ENCODE peak calls at places on chromosomes 7 and 10, in eight cellular contexts. V is suprapubic skin, P is ovary, K is prostate gland, L is tibial nerve, W is testis, A is spleen, E is thyroid gland. Q is an unnamed sample.

GRCh38 chr10:27513451-27514191 is 9.5 kb downstream of the RAB18 start:
- DNase-seq in V (no peak), P (no peak), K (no peak), L (no peak), W (no peak), A (no peak), E (peak; percentile 16), Q (no peak)

GRCh38 chr7:124762611-124763143 is 2.9 kb downstream of the GPR37 start:
- DNase-seq in V (no peak), P (no peak), K (no peak), L (no peak), W (no peak), A (no peak), E (no peak), Q (no peak)

GRCh38 chr10:112741830-112742402 is 208.1 kb upstream of the TCF7L2 start:
- DNase-seq in V (no peak), P (no peak), K (peak; percentile 24), L (no peak), W (no peak), A (no peak), E (no peak), Q (no peak)

GRCh38 chr7:123367508-123368122 is 166.8 kb downstream of the IQUB start:
- DNase-seq in V (no peak), P (no peak), K (no peak), L (no peak), W (peak; percentile 47), A (no peak), E (peak; percentile 11), Q (peak; percentile 18)

GRCh38 chr10:32077896-32078295 is 21.7 kb upstream of the KIF5B start:
- DNase-seq in V (peak; percentile 80), P (no peak), K (no peak), L (no peak), W (no peak), A (no peak), E (no peak), Q (peak; percentile 80)

GRCh38 chr10:95290801-95291633 is at the start of gene PDLIM1:
- DNase-seq in V (peak; percentile 86), P (peak; percentile 59), K (peak; percentile 60), L (no peak), W (peak; percentile 22), A (peak; percentile 95), E (peak; percentile 81), Q (peak; percentile 47)

GRCh38 chr7:47932466-47933037 is 15.7 kb downstream of the PKD1L1 start:
- DNase-seq in V (no peak), P (no peak), K (no peak), L (no peak), W (no peak), A (no peak), E (no peak), Q (no peak)

GRCh38 chr7:41870017-41870416 is 167.1 kb upstream of the INHBA start:
- DNase-seq in V (no peak), P (no peak), K (no peak), L (no peak), W (no peak), A (no peak), E (no peak), Q (no peak)

GRCh38 chr10:96585726-96586418 is 940 bp downstream of the TM9SF3 start:
- DNase-seq in V (no peak), P (no peak), K (peak; percentile 51), L (no peak), W (no peak), A (no peak), E (no peak), Q (no peak)

GRCh38 chr7:24576171-24577052 is 3.2 kb downstream of the PALS2 start:
- DNase-seq in V (no peak), P (no peak), K (peak; percentile 69), L (no peak), W (peak; percentile 29), A (no peak), E (peak; percentile 13), Q (no peak)

GRCh38 chr7:77975672-77976480 is 177.3 kb downstream of the PHTF2 start:
- DNase-seq in V (no peak), P (no peak), K (no peak), L (no peak), W (no peak), A (no peak), E (no peak), Q (no peak)

GRCh38 chr10:88318803-88319202 is 264.3 kb downstream of the RNLS start:
- DNase-seq in V (no peak), P (no peak), K (no peak), L (no peak), W (no peak), A (no peak), E (no peak), Q (no peak)

GRCh38 chr10:124308811-124309210 is 109.9 kb downstream of the OAT start:
- DNase-seq in V (peak; percentile 34), P (peak; percentile 7), K (no peak), L (no peak), W (no peak), A (no peak), E (no peak), Q (no peak)

GRCh38 chr7:77580762-77581350 is 43.8 kb downstream of the PTPN12 start:
- DNase-seq in V (no peak), P (no peak), K (no peak), L (no peak), W (no peak), A (no peak), E (no peak), Q (no peak)

GRCh38 chr10:99993994-99994689 is 15.6 kb downstream of the DNMBP start:
- DNase-seq in V (peak; percentile 83), P (no peak), K (no peak), L (peak; percentile 71), W (peak; percentile 71), A (peak; percentile 88), E (peak; percentile 16), Q (peak; percentile 73)

GRCh38 chr10:128615154-128615553 is 488.9 kb upstream of the MKI67 start:
- DNase-seq in V (no peak), P (no peak), K (no peak), L (no peak), W (no peak), A (no peak), E (no peak), Q (no peak)

GRCh38 chr7:151830121-151830815 is 46.6 kb downstream of the PRKAG2 start:
- DNase-seq in V (no peak), P (no peak), K (no peak), L (no peak), W (no peak), A (no peak), E (no peak), Q (no peak)

GRCh38 chr7:38178695-38179344 is 775 bp downstream of the STARD3NL start:
- DNase-seq in V (no peak), P (no peak), K (no peak), L (no peak), W (no peak), A (no peak), E (no peak), Q (no peak)

GRCh38 chr7:68613405-68613804 is 984.9 kb upstream of the AUTS2 start:
- DNase-seq in V (no peak), P (no peak), K (no peak), L (no peak), W (no peak), A (no peak), E (peak; percentile 4), Q (no peak)

GRCh38 chr10:100731603-100732596 is 13.5 kb upstream of the PAX2 start:
- DNase-seq in V (no peak), P (no peak), K (no peak), L (no peak), W (no peak), A (peak; percentile 32), E (no peak), Q (no peak)

GRCh38 chr10:79425074-79425532 is 20.3 kb downstream of the ZCCHC24 start:
- DNase-seq in V (no peak), P (no peak), K (no peak), L (no peak), W (no peak), A (peak; percentile 54), E (no peak), Q (no peak)
- H3K27ac ChIP-seq in V (no peak overlapping the region), P (no peak overlapping the region), K (peak overlapping the region; percentile 65), L (peak overlapping the region; percentile 83), W (peak overlapping the region; percentile 58), A (no peak overlapping the region), E (peak overlapping the region; percentile 46), Q (no peak overlapping the region)

GRCh38 chr10:110326351-110327032 is 21.8 kb upstream of the SMNDC1 start:
- DNase-seq in V (no peak), P (no peak), K (no peak), L (no peak), W (no peak), A (no peak), E (no peak), Q (no peak)
- TF ChIP-seq POLR2A in V (no peak), P (no peak), K (no peak), L (no peak), W (no peak), A (no peak), E (no peak), Q (no peak)

GRCh38 chr10:70930251-70931000 is 42.1 kb upstream of the PCBD1 start:
- DNase-seq in V (no peak), P (no peak), K (no peak), L (no peak), W (no peak), A (no peak), E (no peak), Q (no peak)

GRCh38 chr10:70932415-70933196 is 44.2 kb upstream of the PCBD1 start:
- DNase-seq in V (no peak), P (no peak), K (peak; percentile 96), L (no peak), W (peak; percentile 64), A (no peak), E (no peak), Q (no peak)

GRCh38 chr10:70928140-70928539 is 39.8 kb upstream of the PCBD1 start:
- DNase-seq in V (no peak), P (no peak), K (no peak), L (no peak), W (no peak), A (no peak), E (no peak), Q (no peak)

GRCh38 chr10:70934701-70935100 is 46.3 kb upstream of the PCBD1 start:
- DNase-seq in V (no peak), P (no peak), K (no peak), L (no peak), W (no peak), A (no peak), E (no peak), Q (no peak)

DNA sequence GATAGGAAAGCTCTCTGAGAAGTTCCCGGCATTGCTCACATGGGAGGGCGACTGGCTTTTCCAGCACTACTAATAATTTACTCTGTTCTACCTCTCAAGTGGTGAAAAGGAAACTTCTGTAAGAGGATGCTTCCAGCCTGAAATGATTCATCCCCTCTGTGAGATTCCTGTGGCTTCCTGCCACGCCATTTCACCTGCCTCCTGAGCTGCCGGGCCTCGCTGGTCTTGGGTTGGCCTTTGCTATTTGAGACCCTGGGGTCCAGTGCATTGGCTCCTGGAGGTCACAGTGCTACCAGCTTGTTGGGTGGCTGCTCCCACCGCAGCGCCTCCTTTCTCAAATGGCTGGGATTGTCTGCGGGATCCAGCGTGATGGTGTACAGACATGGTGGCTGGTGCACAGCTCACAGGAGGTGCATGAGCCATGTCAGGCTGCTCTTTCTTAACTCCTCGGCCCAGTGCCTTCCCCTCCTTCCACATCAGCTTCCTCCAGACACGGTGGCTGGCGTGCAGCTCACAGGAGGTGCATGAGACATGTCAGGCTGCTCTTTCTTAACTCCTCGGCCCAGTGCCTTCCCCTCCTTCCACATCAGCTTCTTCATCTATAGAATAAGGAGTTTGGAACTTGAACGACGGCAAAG is 42.9 kb upstream of the PCBD1 start:
- DNase-seq in V (no peak), P (no peak), K (peak; percentile 47), L (no peak), W (no peak), A (no peak), E (no peak), Q (no peak)
- H3K27me3 ChIP-seq in V (peaks cover 28% of the 10 kb centered on the region), P (no peaks in the 10 kb centered on the region), K (no peaks in the 10 kb centered on the region), L (no peaks in the 10 kb centered on the region), W (no peaks in the 10 kb centered on the region), A (peaks cover 4% of the 10 kb centered on the region), E (no peaks in the 10 kb centered on the region), Q (peaks cover 5% of the 10 kb centered on the region)

GRCh38 chr7:103704701-103705100 is 258.7 kb upstream of the SLC26A5 start:
- DNase-seq in V (no peak), P (no peak), K (no peak), L (peak; percentile 9), W (no peak), A (no peak), E (peak; percentile 8), Q (no peak)
- H3K27ac ChIP-seq in V (no peak overlapping the region), P (no peak overlapping the region), K (no peak overlapping the region), L (no peak overlapping the region), W (no peak overlapping the region), A (no peak overlapping the region), E (no peak overlapping the region), Q (no peak overlapping the region)